ENCODE peak calls at places on chromosomes 5 and 9, in six cellular contexts. M is breast epithelium, O is right lobe of liver, W is IMR-90, L is transverse colon, R is uterus. S is an unnamed sample.

GRCh38 chr9:70303268-70303667 is 44.5 kb downstream of the SMC5 start:
- DNase-seq in M (no peak), O (no peak), W (peak; percentile 43), L (no peak), R (no peak), S (no peak)

GRCh38 chr9:93651521-93651950 is 75.2 kb downstream of the PHF2 start:
- DNase-seq in M (no peak), O (no peak), W (no peak), L (peak; percentile 4), R (no peak), S (no peak)

GRCh38 chr9:97758334-97758916 is 61.3 kb upstream of the XPA start:
- DNase-seq in M (no peak), O (no peak), W (no peak), L (no peak), R (no peak), S (no peak)

GRCh38 chr5:135266975-135267374 is 132.1 kb downstream of the MACROH2A1 start:
- DNase-seq in M (no peak), O (no peak), W (peak; percentile 57), L (no peak), R (no peak), S (no peak)

GRCh38 chr5:157026789-157027424 is 32.0 kb downstream of the HAVCR1 start:
- DNase-seq in M (no peak), O (no peak), W (no peak), L (peak; percentile 20), R (no peak), S (no peak)

GRCh38 chr9:131545003-131545785 is at the start of gene PRRT1B:
- DNase-seq in M (no peak), O (peak; percentile 94), W (no peak), L (peak; percentile 89), R (no peak), S (no peak)

GRCh38 chr5:175195698-175196656 is 248.0 kb downstream of the DRD1 start:
- DNase-seq in M (no peak), O (no peak), W (peak; percentile 35), L (no peak), R (no peak), S (no peak)

GRCh38 chr5:82100303-82101077 is 128.7 kb downstream of the ATG10 start:
- DNase-seq in M (no peak), O (no peak), W (peak; percentile 55), L (no peak), R (no peak), S (no peak)

GRCh38 chr9:33223696-33224095 is 16.3 kb upstream of the SPINK4 start:
- DNase-seq in M (no peak), O (no peak), W (no peak), L (no peak), R (no peak), S (no peak)

GRCh38 chr9:88952086-88952615 is 39.1 kb upstream of the S1PR3 start:
- DNase-seq in M (no peak), O (no peak), W (no peak), L (no peak), R (no peak), S (no peak)

GRCh38 chr5:120413706-120414105 is 50.4 kb upstream of the PRR16 start:
- DNase-seq in M (no peak), O (no peak), W (no peak), L (no peak), R (no peak), S (no peak)

GRCh38 chr5:41182666-41183065 is 30.7 kb downstream of the C6 start:
- DNase-seq in M (no peak), O (no peak), W (no peak), L (no peak), R (no peak), S (no peak)

GRCh38 chr5:112245616-112246015 is 173.5 kb downstream of the EPB41L4A start:
- DNase-seq in M (no peak), O (no peak), W (no peak), L (no peak), R (no peak), S (no peak)

GRCh38 chr9:136472640-136473353 is 10.0 kb downstream of the SEC16A start:
- DNase-seq in M (no peak), O (no peak), W (no peak), L (no peak), R (no peak), S (no peak)

GRCh38 chr9:123434619-123435240 is 78.7 kb downstream of the CRB2 start:
- DNase-seq in M (no peak), O (no peak), W (no peak), L (no peak), R (no peak), S (no peak)

GRCh38 chr9:122141671-122142070 is 17.9 kb downstream of the NDUFA8 start:
- DNase-seq in M (no peak), O (no peak), W (no peak), L (no peak), R (no peak), S (no peak)

GRCh38 chr5:115087951-115088350 is 81.8 kb downstream of the TRIM36 start:
- DNase-seq in M (no peak), O (no peak), W (no peak), L (no peak), R (no peak), S (no peak)

GRCh38 chr9:37574241-37574721 is 1.9 kb downstream of the FBXO10 start:
- DNase-seq in M (no peak), O (no peak), W (peak; percentile 62), L (no peak), R (no peak), S (no peak)

DNA sequence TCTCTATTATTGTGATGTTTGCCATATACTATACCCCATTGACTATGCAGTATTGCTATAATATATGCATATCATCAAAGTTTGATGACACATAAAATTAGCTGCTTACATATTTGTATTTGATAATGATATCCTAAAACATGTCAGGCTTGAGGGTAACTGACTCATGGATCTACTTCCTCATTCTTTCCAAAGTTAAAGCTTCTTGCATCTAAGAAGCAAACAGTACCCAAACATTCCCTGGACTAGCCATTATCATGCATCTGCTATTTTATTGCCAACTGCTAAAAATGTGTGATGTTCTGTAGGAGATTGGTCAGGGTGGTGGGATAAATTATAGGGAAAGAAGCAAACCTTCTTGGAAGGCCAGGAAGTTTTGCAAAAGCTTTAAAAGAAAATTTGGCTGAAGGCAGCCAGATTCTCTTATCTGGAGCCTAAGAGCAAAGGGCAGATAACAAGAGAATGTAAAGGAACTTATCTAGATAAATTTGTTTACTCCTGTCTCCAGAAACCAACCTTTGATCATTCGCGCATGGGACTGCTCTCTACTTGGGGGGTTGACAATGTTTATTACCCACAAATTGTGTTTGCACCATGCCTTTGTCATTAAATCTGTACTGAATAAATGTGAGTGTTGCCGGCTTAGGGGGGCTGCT is 604.1 kb upstream of the TLE4 start:
- DNase-seq in M (no peak), O (no peak), W (peak; percentile 28), L (no peak), R (no peak), S (no peak)
- H3K9me3 ChIP-seq in M (no peaks in the 10 kb centered on the region), O (no peaks in the 10 kb centered on the region), W (no peaks in the 10 kb centered on the region), L (no peaks in the 10 kb centered on the region), R (no peaks in the 10 kb centered on the region), S (no peaks in the 10 kb centered on the region)

DNA sequence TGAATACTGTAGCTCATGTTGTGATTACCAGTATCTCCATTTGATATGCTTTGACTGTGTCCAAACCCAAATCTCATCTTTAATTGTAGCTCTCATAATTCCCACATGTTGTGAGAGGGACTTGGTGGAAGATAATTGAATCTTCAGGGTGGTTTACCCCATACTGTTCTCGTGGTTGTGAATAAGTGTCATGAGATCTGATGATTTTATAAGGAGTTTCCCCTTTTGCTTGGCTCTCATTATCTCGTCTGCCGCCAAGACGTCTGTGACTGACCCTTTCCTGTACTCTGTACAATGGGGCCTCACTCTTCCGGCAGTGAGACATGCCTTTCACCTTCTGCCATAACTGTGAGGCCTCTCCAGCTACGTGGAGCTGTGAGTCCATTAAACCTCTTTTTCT is 59.3 kb downstream of the TRIO start:
- DNase-seq in M (no peak), O (no peak), W (no peak), L (peak; percentile 19), R (no peak), S (no peak)
- TF ChIP-seq POLR2A in M (no peak), O (no peak), W (no peak), L (no peak), R (no peak), S (no peak)

DNA sequence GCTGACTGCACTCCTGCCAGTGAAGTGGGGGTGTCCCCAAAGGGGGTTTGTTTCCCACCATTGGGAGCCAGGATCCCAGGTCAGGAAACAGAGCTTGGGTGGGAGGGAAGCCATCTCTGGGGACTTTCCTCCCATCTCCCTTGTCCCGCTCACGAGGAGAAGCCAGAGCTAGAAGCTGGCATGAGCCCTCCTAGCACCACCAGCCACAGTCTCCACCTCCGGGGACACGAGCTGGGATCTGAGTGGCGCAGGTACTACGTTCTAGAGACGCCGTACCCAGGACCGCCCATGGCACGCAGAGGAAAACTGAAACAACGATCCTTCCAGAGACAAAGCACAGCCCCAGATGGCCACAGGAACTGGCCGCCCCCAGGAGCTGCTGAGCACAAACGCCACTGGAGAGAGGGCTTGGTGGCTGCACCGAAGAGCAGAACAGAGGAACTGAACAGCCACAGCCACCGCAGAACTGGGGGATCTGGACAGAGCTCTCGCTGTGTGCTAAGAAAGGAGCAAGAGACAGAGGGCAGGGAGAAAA is 29.8 kb downstream of the ADAMTS2 start:
- DNase-seq in M (no peak), O (peak; percentile 31), W (no peak), L (no peak), R (no peak), S (no peak)
- H3K9me3 ChIP-seq in M (peaks cover 8% of the 10 kb centered on the region), O (no peaks in the 10 kb centered on the region), W (peaks cover 3% of the 10 kb centered on the region), L (no peaks in the 10 kb centered on the region), R (no peaks in the 10 kb centered on the region), S (no peaks in the 10 kb centered on the region)

DNA sequence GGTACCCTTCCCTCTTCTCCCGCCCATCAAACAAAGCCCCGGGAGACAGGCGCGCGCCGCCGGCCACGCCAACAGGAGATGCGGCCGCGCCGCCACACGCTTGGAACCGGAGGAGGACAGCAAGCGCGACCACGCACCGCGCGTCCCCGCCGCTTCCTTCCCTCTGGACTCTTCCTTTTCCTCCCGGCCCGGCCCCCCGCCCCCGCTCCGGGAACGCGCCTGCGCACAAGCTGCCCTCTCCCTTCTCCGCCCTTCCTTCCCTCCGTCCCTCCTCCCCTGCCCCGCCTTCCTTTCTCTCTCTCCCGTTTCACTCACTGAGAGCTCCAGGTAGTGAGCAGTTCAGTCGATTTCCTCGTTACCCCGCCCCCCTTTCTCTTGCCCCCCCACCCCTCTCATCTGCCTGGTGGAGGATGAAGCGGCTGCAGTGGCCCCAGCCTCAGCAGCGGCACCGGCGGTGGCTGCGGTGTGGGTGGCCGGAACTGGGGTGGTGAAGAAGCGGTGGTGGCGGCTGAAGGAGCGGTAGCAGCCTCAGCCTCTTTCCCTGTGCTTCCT is at the start of gene RASA1:
- DNase-seq in M (peak; percentile 88), O (peak; percentile 98), W (peak; percentile 87), L (peak; percentile 96), R (peak; percentile 95), S (peak; percentile 90)
- TF ChIP-seq POLR2A in M (peak; percentile 79), O (peak; percentile 89), W (peak; percentile 80), L (peak; percentile 89), R (peak; percentile 89), S (peak; percentile 75)

S was measured in tibial nerve.